ENCODE peak calls at places on chromosome 14, in five cellular contexts. One of them, this sample, is unnamed.

GRCh38 chr14:24483604-24484252 is 24.3 kb downstream of the CMA1 start:
- DNase-seq in lung: no peak
- DNase-seq in breast epithelium: no peak
- DNase-seq in effector memory CD4-positive, alpha-beta T cell: no peak
- DNase-seq in HCT116: no peak
- DNase-seq in this sample: no peak

GRCh38 chr14:39762576-39763401 is 330.6 kb upstream of the FBXO33 start:
- DNase-seq in breast epithelium: no peak
- DNase-seq in effector memory CD4-positive, alpha-beta T cell: no peak
- DNase-seq in HCT116: no peak
- DNase-seq in lung: no peak
- DNase-seq in this sample: no peak

GRCh38 chr14:67674139-67674479 is 323 bp downstream of the VTI1B start:
- DNase-seq in HCT116: peak
- DNase-seq in lung: peak
- DNase-seq in breast epithelium: peak
- DNase-seq in effector memory CD4-positive, alpha-beta T cell: peak
- DNase-seq in this sample: no peak

GRCh38 chr14:105335735-105336476 is 21.4 kb downstream of the PACS2 start:
- DNase-seq in lung: no peak
- DNase-seq in effector memory CD4-positive, alpha-beta T cell: no peak
- DNase-seq in HCT116: no peak
- DNase-seq in breast epithelium: no peak
- DNase-seq in this sample: no peak

GRCh38 chr14:71498151-71498734 is 434.0 kb upstream of the RGS6 start:
- DNase-seq in HCT116: no peak
- DNase-seq in effector memory CD4-positive, alpha-beta T cell: no peak
- DNase-seq in lung: no peak
- DNase-seq in breast epithelium: no peak
- DNase-seq in this sample: no peak

GRCh38 chr14:69711065-69711464 is 55.9 kb upstream of the SRSF5 start:
- DNase-seq in breast epithelium: no peak
- DNase-seq in lung: no peak
- DNase-seq in HCT116: no peak
- DNase-seq in effector memory CD4-positive, alpha-beta T cell: no peak
- DNase-seq in this sample: no peak

GRCh38 chr14:67773844-67774377 is 42.5 kb downstream of the ZFYVE26 start:
- DNase-seq in HCT116: no peak
- DNase-seq in effector memory CD4-positive, alpha-beta T cell: no peak
- DNase-seq in breast epithelium: no peak
- DNase-seq in lung: no peak
- DNase-seq in this sample: peak

GRCh38 chr14:68874746-68875155 is 81.9 kb upstream of the ZFP36L1 start:
- DNase-seq in effector memory CD4-positive, alpha-beta T cell: no peak
- DNase-seq in breast epithelium: no peak
- DNase-seq in lung: peak
- DNase-seq in HCT116: peak
- DNase-seq in this sample: no peak

GRCh38 chr14:99137913-99138571 is 134.0 kb downstream of the BCL11B start:
- DNase-seq in breast epithelium: no peak
- DNase-seq in lung: no peak
- DNase-seq in effector memory CD4-positive, alpha-beta T cell: no peak
- DNase-seq in HCT116: peak
- DNase-seq in this sample: no peak

GRCh38 chr14:104364830-104365229 is 214.7 kb upstream of the C14orf180 start:
- DNase-seq in lung: no peak
- DNase-seq in effector memory CD4-positive, alpha-beta T cell: no peak
- DNase-seq in HCT116: no peak
- DNase-seq in breast epithelium: no peak
- DNase-seq in this sample: no peak

GRCh38 chr14:32565256-32565655 is 236.2 kb downstream of the AKAP6 start:
- DNase-seq in lung: no peak
- DNase-seq in HCT116: no peak
- DNase-seq in effector memory CD4-positive, alpha-beta T cell: no peak
- DNase-seq in breast epithelium: no peak
- DNase-seq in this sample: no peak

GRCh38 chr14:90644882-90645281 is 171.3 kb downstream of the TTC7B start:
- DNase-seq in HCT116: no peak
- DNase-seq in breast epithelium: no peak
- DNase-seq in lung: no peak
- DNase-seq in effector memory CD4-positive, alpha-beta T cell: no peak
- DNase-seq in this sample: no peak

GRCh38 chr14:100526057-100526456 is 61.2 kb downstream of the BEGAIN start:
- DNase-seq in breast epithelium: no peak
- DNase-seq in HCT116: no peak
- DNase-seq in effector memory CD4-positive, alpha-beta T cell: no peak
- DNase-seq in lung: no peak
- DNase-seq in this sample: no peak

GRCh38 chr14:61736751-61737150 is 25.5 kb upstream of the SNAPC1 start:
- DNase-seq in lung: no peak
- DNase-seq in breast epithelium: no peak
- DNase-seq in HCT116: no peak
- DNase-seq in effector memory CD4-positive, alpha-beta T cell: no peak
- DNase-seq in this sample: no peak

GRCh38 chr14:64405295-64405694 is 17.1 kb downstream of the MTHFD1 start:
- DNase-seq in breast epithelium: no peak
- DNase-seq in HCT116: no peak
- DNase-seq in lung: no peak
- DNase-seq in effector memory CD4-positive, alpha-beta T cell: no peak
- DNase-seq in this sample: no peak

GRCh38 chr14:36690301-36691020 is 28.8 kb downstream of the PAX9 start:
- DNase-seq in lung: no peak
- DNase-seq in breast epithelium: no peak
- DNase-seq in effector memory CD4-positive, alpha-beta T cell: no peak
- DNase-seq in HCT116: no peak
- DNase-seq in this sample: no peak

GRCh38 chr14:77026166-77026929 is 2.2 kb downstream of the IRF2BPL start:
- DNase-seq in effector memory CD4-positive, alpha-beta T cell: no peak
- DNase-seq in lung: no peak
- DNase-seq in HCT116: no peak
- DNase-seq in breast epithelium: no peak
- DNase-seq in this sample: no peak

GRCh38 chr14:100524233-100524932 is 62.8 kb downstream of the BEGAIN start:
- DNase-seq in effector memory CD4-positive, alpha-beta T cell: no peak
- DNase-seq in breast epithelium: no peak
- DNase-seq in HCT116: no peak
- DNase-seq in lung: no peak
- DNase-seq in this sample: no peak

GRCh38 chr14:72401632-72402428 is 469.6 kb downstream of the RGS6 start:
- DNase-seq in lung: no peak
- DNase-seq in HCT116: no peak
- DNase-seq in breast epithelium: no peak
- DNase-seq in effector memory CD4-positive, alpha-beta T cell: no peak
- DNase-seq in this sample: no peak

GRCh38 chr14:99619873-99620834 is 16.1 kb upstream of the CCDC85C start:
- DNase-seq in breast epithelium: no peak
- DNase-seq in HCT116: no peak
- DNase-seq in lung: no peak
- DNase-seq in effector memory CD4-positive, alpha-beta T cell: no peak
- DNase-seq in this sample: no peak

GRCh38 chr14:35416108-35416750 is 11.7 kb upstream of the NFKBIA start:
- DNase-seq in HCT116: no peak
- DNase-seq in lung: no peak
- DNase-seq in effector memory CD4-positive, alpha-beta T cell: peak
- DNase-seq in breast epithelium: no peak
- DNase-seq in this sample: no peak

GRCh38 chr14:102249041-102249440 is 55.9 kb downstream of the MOK start:
- DNase-seq in lung: no peak
- DNase-seq in breast epithelium: no peak
- DNase-seq in HCT116: no peak
- DNase-seq in effector memory CD4-positive, alpha-beta T cell: no peak
- DNase-seq in this sample: no peak

GRCh38 chr14:64508215-64508776 is 3.7 kb downstream of the ZBTB1 start:
- DNase-seq in lung: no peak
- DNase-seq in breast epithelium: no peak
- DNase-seq in HCT116: no peak
- DNase-seq in effector memory CD4-positive, alpha-beta T cell: no peak
- DNase-seq in this sample: no peak

GRCh38 chr14:67820428-67820881 is 876 bp downstream of the RAD51B start:
- DNase-seq in effector memory CD4-positive, alpha-beta T cell: no peak
- DNase-seq in breast epithelium: no peak
- DNase-seq in HCT116: no peak
- DNase-seq in lung: no peak
- DNase-seq in this sample: peak

GRCh38 chr14:34628681-34629135 is 1.2 kb downstream of the SNX6 start:
- DNase-seq in breast epithelium: no peak
- DNase-seq in HCT116: no peak
- DNase-seq in effector memory CD4-positive, alpha-beta T cell: peak
- DNase-seq in lung: no peak
- DNase-seq in this sample: no peak

DNA sequence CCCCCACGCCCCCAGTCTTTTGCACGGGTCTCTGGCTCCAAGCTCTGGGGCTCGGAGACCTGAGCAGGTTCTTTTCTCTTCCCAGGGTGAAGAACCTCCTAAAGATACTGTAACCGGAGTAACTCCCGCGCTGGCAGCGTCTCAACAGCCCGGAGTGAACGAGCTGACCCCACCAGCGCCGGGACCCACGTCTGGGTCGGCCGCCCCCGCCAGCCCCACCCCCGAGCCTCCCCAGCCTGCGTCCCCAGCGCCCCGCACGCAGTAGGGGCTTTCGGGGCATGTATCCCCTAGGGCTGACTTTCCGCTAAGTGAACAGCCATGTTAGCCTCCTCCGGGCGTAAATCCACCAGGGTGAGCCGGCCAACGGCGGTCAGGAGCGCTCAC is 834 bp downstream of the SLC35F4 start:
- DNase-seq in HCT116: no peak
- DNase-seq in lung: no peak
- DNase-seq in breast epithelium: no peak
- DNase-seq in effector memory CD4-positive, alpha-beta T cell: no peak
- DNase-seq in this sample: no peak
- H3K4me3 ChIP-seq in HCT116: no peak
- H3K4me3 ChIP-seq in lung: no peak
- H3K4me3 ChIP-seq in breast epithelium: no peak
- H3K4me3 ChIP-seq in effector memory CD4-positive, alpha-beta T cell: no peak
- H3K4me3 ChIP-seq in this sample: no peak

GRCh38 chr14:23364604-23365352 is at the start of gene EFS:
- DNase-seq in HCT116: no peak
- DNase-seq in lung: no peak
- DNase-seq in effector memory CD4-positive, alpha-beta T cell: no peak
- DNase-seq in breast epithelium: peak
- DNase-seq in this sample: no peak
- H3K4me3 ChIP-seq in HCT116: no peak
- H3K4me3 ChIP-seq in lung: peak
- H3K4me3 ChIP-seq in effector memory CD4-positive, alpha-beta T cell: no peak
- H3K4me3 ChIP-seq in breast epithelium: peak
- H3K4me3 ChIP-seq in this sample: peak

DNA sequence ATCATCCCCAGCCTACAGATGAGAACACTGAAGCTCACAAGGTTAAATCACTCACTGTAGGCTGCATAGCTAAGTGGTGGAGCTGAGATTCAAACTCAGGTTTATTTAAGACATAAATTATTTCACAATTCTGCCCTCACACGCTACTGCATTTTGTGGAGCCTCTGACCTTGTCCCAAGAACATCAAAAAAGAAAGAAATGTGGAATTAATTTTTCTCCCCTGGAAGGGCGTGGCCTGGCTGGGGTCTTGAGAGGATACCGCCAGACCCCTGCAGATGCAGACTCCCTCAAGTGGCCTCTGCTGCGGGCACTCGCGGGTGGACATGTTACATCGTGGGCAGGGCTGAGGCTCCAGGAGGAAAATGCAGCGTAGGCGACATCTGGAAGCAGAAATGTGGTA is 40.6 kb downstream of the LTBP2 start:
- DNase-seq in effector memory CD4-positive, alpha-beta T cell: no peak
- DNase-seq in breast epithelium: no peak
- DNase-seq in lung: no peak
- DNase-seq in HCT116: no peak
- DNase-seq in this sample: no peak
- H3K4me3 ChIP-seq in effector memory CD4-positive, alpha-beta T cell: no peak
- H3K4me3 ChIP-seq in breast epithelium: no peak
- H3K4me3 ChIP-seq in lung: no peak
- H3K4me3 ChIP-seq in HCT116: peak
- H3K4me3 ChIP-seq in this sample: peak

GRCh38 chr14:94770251-94770749 is 387 bp upstream of the GSC start:
- DNase-seq in effector memory CD4-positive, alpha-beta T cell: no peak
- DNase-seq in HCT116: no peak
- DNase-seq in lung: no peak
- DNase-seq in breast epithelium: no peak
- DNase-seq in this sample: no peak

GRCh38 chr14:94768521-94769412 is 1.1 kb downstream of the GSC start:
- DNase-seq in HCT116: no peak
- DNase-seq in lung: no peak
- DNase-seq in breast epithelium: no peak
- DNase-seq in effector memory CD4-positive, alpha-beta T cell: peak
- DNase-seq in this sample: no peak

GRCh38 chr14:94769413-94770250 is at the start of gene GSC:
- DNase-seq in effector memory CD4-positive, alpha-beta T cell: peak
- DNase-seq in HCT116: no peak
- DNase-seq in breast epithelium: peak
- DNase-seq in lung: no peak
- DNase-seq in this sample: no peak

GRCh38 chr14:94767321-94767878 is 2.5 kb downstream of the GSC start:
- DNase-seq in lung: no peak
- DNase-seq in effector memory CD4-positive, alpha-beta T cell: no peak
- DNase-seq in HCT116: no peak
- DNase-seq in breast epithelium: no peak
- DNase-seq in this sample: no peak

GRCh38 chr14:94768141-94768520 is 1.8 kb downstream of the GSC start:
- DNase-seq in effector memory CD4-positive, alpha-beta T cell: no peak
- DNase-seq in lung: no peak
- DNase-seq in HCT116: no peak
- DNase-seq in breast epithelium: no peak
- DNase-seq in this sample: no peak
- H3K4me3 ChIP-seq in effector memory CD4-positive, alpha-beta T cell: no peak
- H3K4me3 ChIP-seq in lung: no peak
- H3K4me3 ChIP-seq in HCT116: no peak
- H3K4me3 ChIP-seq in breast epithelium: peak
- H3K4me3 ChIP-seq in this sample: no peak

This sample was measured in Panc1.